ENCODE peak calls at places on chromosome 3, in six cellular contexts. M, G, J, Y, Q and F are unnamed samples.
A peak's percentile ranks its signal among the peaks of the same experiment; 100 is the strongest.

GRCh38 chr3:136195258-136196063 is 674 bp downstream of the MSL2 start:
- DNase-seq in M (peak; percentile 93), G (peak; percentile 90), J (peak; percentile 72), Y (peak; percentile 61), Q (peak; percentile 80), F (peak; percentile 92)

GRCh38 chr3:112425858-112426750 is 73.2 kb downstream of the BTLA start:
- DNase-seq in M (no peak), G (no peak), J (no peak), Y (no peak), Q (no peak), F (no peak)

GRCh38 chr3:64815195-64815627 is 127.4 kb upstream of the ADAMTS9 start:
- DNase-seq in M (no peak), G (no peak), J (peak; percentile 46), Y (no peak), Q (peak; percentile 38), F (no peak)

GRCh38 chr3:96264701-96265100 is 549.7 kb upstream of the EPHA6 start:
- DNase-seq in M (no peak), G (no peak), J (no peak), Y (no peak), Q (no peak), F (no peak)

GRCh38 chr3:120460862-120461261 is 10.1 kb upstream of the FSTL1 start:
- DNase-seq in M (no peak), G (no peak), J (no peak), Y (no peak), Q (no peak), F (no peak)

GRCh38 chr3:30289324-30289723 is 317.1 kb upstream of the TGFBR2 start:
- DNase-seq in M (no peak), G (no peak), J (no peak), Y (peak; percentile 78), Q (no peak), F (no peak)

GRCh38 chr3:33083958-33084357 is 13.0 kb downstream of the GLB1 start:
- DNase-seq in M (peak; percentile 45), G (peak; percentile 31), J (no peak), Y (no peak), Q (no peak), F (no peak)

GRCh38 chr3:114214542-114215341 is 22.6 kb downstream of the ZNF80 start:
- DNase-seq in M (peak; percentile 83), G (no peak), J (no peak), Y (no peak), Q (no peak), F (no peak)

GRCh38 chr3:71512000-71512399 is 71.5 kb downstream of the FOXP1 start:
- DNase-seq in M (peak; percentile 88), G (no peak), J (no peak), Y (peak; percentile 10), Q (no peak), F (no peak)

GRCh38 chr3:184525337-184526157 is 36.0 kb upstream of the EPHB3 start:
- DNase-seq in M (no peak), G (peak; percentile 65), J (no peak), Y (no peak), Q (peak; percentile 65), F (no peak)

GRCh38 chr3:34780294-34780693 is 859.0 kb upstream of the ARPP21 start:
- DNase-seq in M (no peak), G (no peak), J (no peak), Y (no peak), Q (no peak), F (no peak)

GRCh38 chr3:108588616-108589015 is 622 bp downstream of the CIP2A start:
- DNase-seq in M (peak; percentile 69), G (no peak), J (no peak), Y (no peak), Q (no peak), F (no peak)

GRCh38 chr3:89525597-89525996 is 418.2 kb downstream of the EPHA3 start:
- DNase-seq in M (no peak), G (no peak), J (no peak), Y (no peak), Q (no peak), F (no peak)

GRCh38 chr3:79461129-79461792 is 306.5 kb downstream of the ROBO1 start:
- DNase-seq in M (no peak), G (no peak), J (no peak), Y (no peak), Q (no peak), F (no peak)

GRCh38 chr3:159605101-159605500 is 383.5 kb upstream of the IL12A start:
- DNase-seq in M (no peak), G (no peak), J (no peak), Y (no peak), Q (no peak), F (no peak)

DNA sequence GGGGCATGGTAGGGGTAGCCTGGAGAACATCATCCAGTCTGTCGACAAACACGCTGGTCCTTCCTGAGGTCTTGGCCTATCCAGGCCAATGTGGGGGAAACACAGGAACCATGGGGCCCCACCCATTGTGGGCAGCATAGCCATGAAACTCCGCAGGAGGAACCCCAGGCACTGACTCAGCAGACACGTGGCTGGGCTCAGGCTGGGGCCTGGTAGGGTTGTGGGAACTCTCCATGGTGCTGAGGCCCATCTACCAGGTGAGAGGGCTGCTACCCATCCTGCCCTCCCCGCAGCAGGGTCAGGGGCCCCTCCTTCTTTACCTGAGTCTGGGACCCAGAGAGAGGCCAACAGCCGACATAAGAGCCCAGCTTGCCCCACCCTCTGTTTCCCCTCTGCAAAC is 22.6 kb upstream of the CACNA2D2 start:
- DNase-seq in M (peak; percentile 85), G (peak; percentile 87), J (peak; percentile 38), Y (peak; percentile 25), Q (peak; percentile 65), F (peak; percentile 98)
- H3K4me3 ChIP-seq in M (no peak overlapping the region), G (no peak overlapping the region), J (no peak overlapping the region), Y (no peak overlapping the region), Q (no peak overlapping the region), F (no peak overlapping the region)

GRCh38 chr3:36993326-36994283 is at the start of gene MLH1:
- DNase-seq in M (peak; percentile 100), G (peak; percentile 99), J (peak; percentile 100), Y (peak; percentile 100), Q (peak; percentile 100), F (peak; percentile 94)
- H3K27ac ChIP-seq in M (peak within 1 kb of the TSS; percentile 77), G (peak within 1 kb of the TSS; percentile 97), J (peak within 1 kb of the TSS; percentile 97), Y (peak within 1 kb of the TSS; percentile 96), Q (peak within 1 kb of the TSS; percentile 93), F (peak within 1 kb of the TSS; percentile 96)

DNA sequence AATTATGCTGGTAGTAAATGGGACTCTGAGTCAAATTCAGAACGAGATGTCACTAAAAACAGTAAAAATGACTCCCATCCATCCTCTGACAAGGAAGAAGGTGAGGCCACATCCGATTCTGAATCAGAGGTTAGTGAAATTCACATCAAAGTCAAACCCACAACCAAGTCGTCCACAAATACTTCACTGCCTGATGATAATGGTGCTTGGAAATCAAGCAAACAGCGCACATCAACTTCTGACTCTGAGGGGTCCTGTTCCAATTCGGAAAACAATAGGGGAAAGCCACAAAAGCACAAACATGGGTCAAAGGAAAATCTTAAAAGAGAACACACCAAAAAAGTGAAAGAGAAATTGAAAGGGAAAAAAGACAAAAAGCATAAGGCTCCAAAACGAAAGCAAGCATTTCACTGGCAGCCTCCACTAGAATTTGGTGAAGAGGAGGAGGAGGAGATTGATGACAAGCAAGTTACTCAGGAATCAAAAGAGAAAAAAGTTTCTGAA is 15.1 kb upstream of the ZBTB47 start:
- DNase-seq in M (no peak), G (no peak), J (no peak), Y (no peak), Q (no peak), F (peak; percentile 17)
- H4K20me1 ChIP-seq in M (peaks cover 12% of the 10 kb centered on the region), G (peaks cover 19% of the 10 kb centered on the region), J (no peaks in the 10 kb centered on the region), Y (no peaks in the 10 kb centered on the region), Q (no peaks in the 10 kb centered on the region), F (peaks cover 16% of the 10 kb centered on the region)

GRCh38 chr3:97872209-97873042 is 50.6 kb downstream of the CRYBG3 start:
- DNase-seq in M (no peak), G (no peak), J (peak; percentile 98), Y (no peak), Q (peak; percentile 96), F (peak; percentile 78)
- H3K4me3 ChIP-seq in M (no peak overlapping the region), G (no peak overlapping the region), J (peak overlapping the region; percentile 30), Y (no peak overlapping the region), Q (peak overlapping the region; percentile 16), F (peak overlapping the region; percentile 47)

DNA sequence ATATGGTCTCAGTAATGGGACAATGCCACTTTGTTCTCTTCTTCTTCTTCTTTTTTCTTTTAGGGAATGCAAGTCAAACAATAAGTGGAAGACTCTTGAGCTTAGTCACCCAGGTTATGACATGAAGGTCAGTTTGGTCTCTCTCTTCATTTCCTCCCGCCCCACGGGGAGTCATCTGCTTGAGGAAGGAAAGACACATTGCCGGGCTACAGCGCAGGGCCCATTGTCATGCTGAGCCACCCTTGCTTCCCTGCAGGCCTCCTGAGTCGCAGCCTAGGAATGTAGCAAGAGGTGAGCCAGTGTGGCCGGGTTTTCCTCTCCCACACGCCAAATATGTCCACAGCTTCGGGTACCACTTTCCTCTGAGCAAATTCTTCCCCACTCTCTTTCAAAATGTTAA is 47.6 kb downstream of the RAP2B start:
- DNase-seq in M (no peak), G (peak; percentile 26), J (peak; percentile 68), Y (no peak), Q (peak; percentile 75), F (no peak)
- H3K27ac ChIP-seq in M (no peak overlapping the region), G (no peak overlapping the region), J (peak overlapping the region; percentile 38), Y (no peak overlapping the region), Q (peak overlapping the region; percentile 14), F (peak overlapping the region; percentile 20)

GRCh38 chr3:47024932-47025331 is 45.5 kb downstream of the NBEAL2 start:
- DNase-seq in M (no peak), G (no peak), J (peak; percentile 47), Y (no peak), Q (peak; percentile 23), F (peak; percentile 58)
- H4K20me1 ChIP-seq in M (no peaks in the 10 kb centered on the region), G (peaks cover 30% of the 10 kb centered on the region), J (no peaks in the 10 kb centered on the region), Y (peaks cover 4% of the 10 kb centered on the region), Q (no peaks in the 10 kb centered on the region), F (peaks cover 29% of the 10 kb centered on the region)

GRCh38 chr3:197790033-197790432 is 1.0 kb upstream of the LRCH3 start:
- DNase-seq in M (peak; percentile 69), G (no peak), J (no peak), Y (no peak), Q (no peak), F (no peak)
- H3K4me3 ChIP-seq in M (peak overlapping the region; percentile 89), G (no peak overlapping the region), J (no peak overlapping the region), Y (no peak overlapping the region), Q (no peak overlapping the region), F (peak overlapping the region; percentile 95)

DNA sequence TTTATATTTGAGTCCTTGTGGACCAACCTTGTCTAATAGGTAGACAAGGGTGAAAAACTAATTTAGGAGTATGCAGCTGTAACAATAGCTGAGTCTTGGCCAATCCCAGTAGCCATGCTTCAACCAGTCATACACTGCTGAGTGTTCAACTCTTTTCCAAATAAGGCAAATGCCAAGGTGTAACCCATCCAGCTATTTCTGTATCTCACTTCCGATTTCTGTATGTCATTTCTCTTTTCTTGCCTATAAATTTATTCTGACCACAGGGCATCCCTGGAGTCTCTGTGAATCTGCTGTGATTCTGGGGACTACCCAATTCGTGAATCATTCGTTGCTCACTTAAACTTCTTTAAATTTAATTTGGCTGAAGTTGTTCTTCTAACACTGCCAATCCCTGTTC is 93.2 kb downstream of the MAGI1 start:
- DNase-seq in M (no peak), G (no peak), J (peak; percentile 74), Y (no peak), Q (peak; percentile 23), F (no peak)
- H3K27ac ChIP-seq in M (no peak overlapping the region), G (no peak overlapping the region), J (no peak overlapping the region), Y (no peak overlapping the region), Q (no peak overlapping the region), F (peak overlapping the region; percentile 92)